ENCODE peak calls at places on chromosome 16, in seven cellular contexts. O, X, R, S, I, W and Y are unnamed samples.

GRCh38 chr16:20755238-20755637 is 8.6 kb upstream of the ACSM3 start:
- DNase-seq in R (no peak), W (no peak), X (no peak), O (no peak), S (no peak), I (no peak), Y (no peak)

GRCh38 chr16:17382514-17382913 is 88.2 kb downstream of the XYLT1 start:
- DNase-seq in I (no peak), R (no peak), S (no peak), W (no peak), X (no peak), O (no peak), Y (no peak)

GRCh38 chr16:89210165-89210903 is 7.2 kb upstream of the ZNF778 start:
- DNase-seq in O (no peak), R (no peak), I (no peak), S (no peak), W (no peak), X (no peak), Y (no peak)

GRCh38 chr16:89020068-89020924 is 43.3 kb upstream of the CBFA2T3 start:
- DNase-seq in X (no peak), W (no peak), O (no peak), R (no peak), S (no peak), I (no peak), Y (no peak)

GRCh38 chr16:569445-570254 is at the start of gene PIGQ:
- DNase-seq in X (peak), S (peak), I (peak), O (peak), W (peak), R (peak), Y (peak)

GRCh38 chr16:67884684-67885083 is at the start of gene NRN1L:
- DNase-seq in I (no peak), R (peak), X (no peak), W (no peak), S (peak), O (peak), Y (no peak)

GRCh38 chr16:52773026-52773425 is 226.1 kb upstream of the TOX3 start:
- DNase-seq in X (no peak), O (no peak), I (no peak), R (no peak), S (no peak), W (no peak), Y (no peak)

GRCh38 chr16:56930516-56931252 is 1.3 kb upstream of the HERPUD1 start:
- DNase-seq in O (no peak), R (no peak), W (no peak), X (no peak), S (no peak), I (no peak), Y (no peak)

GRCh38 chr16:15981382-15981781 is 32.0 kb downstream of the ABCC1 start:
- DNase-seq in O (no peak), I (peak), X (no peak), S (no peak), W (no peak), R (no peak), Y (no peak)

GRCh38 chr16:11497851-11498289 is 88.8 kb downstream of the LITAF start:
- DNase-seq in W (no peak), S (no peak), I (no peak), O (peak), R (no peak), X (no peak), Y (no peak)